ENCODE peak calls at places on chromosomes 11 and 22, in ten cellular contexts. One of them, this sample, is unnamed.

GRCh38 chr11:12287009-12287373 is 90.4 kb upstream of the PARVA start:
- DNase-seq in endothelial cell: no peak
- DNase-seq in transverse colon: peak
- DNase-seq in glutamatergic neuron: no peak
- DNase-seq in gastrocnemius medialis: peak
- DNase-seq in fibroblast of mammary gland: peak
- DNase-seq in fibroblast of pulmonary artery: peak
- DNase-seq in HL-60: no peak
- DNase-seq in NB4: no peak
- DNase-seq in cardiac muscle cell: no peak
- DNase-seq in this sample: no peak

GRCh38 chr11:725624-726202 is 19.7 kb downstream of the EPS8L2 start:
- DNase-seq in fibroblast of pulmonary artery: no peak
- DNase-seq in cardiac muscle cell: no peak
- DNase-seq in glutamatergic neuron: no peak
- DNase-seq in NB4: no peak
- DNase-seq in fibroblast of mammary gland: no peak
- DNase-seq in endothelial cell: no peak
- DNase-seq in transverse colon: no peak
- DNase-seq in HL-60: no peak
- DNase-seq in gastrocnemius medialis: no peak
- DNase-seq in this sample: peak

GRCh38 chr11:44145011-44145777 is 49.7 kb downstream of the EXT2 start:
- DNase-seq in endothelial cell: no peak
- DNase-seq in fibroblast of mammary gland: no peak
- DNase-seq in cardiac muscle cell: no peak
- DNase-seq in NB4: no peak
- DNase-seq in gastrocnemius medialis: no peak
- DNase-seq in transverse colon: no peak
- DNase-seq in HL-60: no peak
- DNase-seq in fibroblast of pulmonary artery: no peak
- DNase-seq in glutamatergic neuron: no peak
- DNase-seq in this sample: no peak

GRCh38 chr11:72373163-72373562 is 61.2 kb downstream of the CLPB start:
- DNase-seq in NB4: no peak
- DNase-seq in endothelial cell: no peak
- DNase-seq in cardiac muscle cell: no peak
- DNase-seq in glutamatergic neuron: no peak
- DNase-seq in HL-60: no peak
- DNase-seq in transverse colon: no peak
- DNase-seq in gastrocnemius medialis: no peak
- DNase-seq in fibroblast of mammary gland: no peak
- DNase-seq in fibroblast of pulmonary artery: no peak
- DNase-seq in this sample: no peak

GRCh38 chr11:85827768-85828639 is 17.1 kb upstream of the SYTL2 start:
- DNase-seq in glutamatergic neuron: no peak
- DNase-seq in gastrocnemius medialis: no peak
- DNase-seq in HL-60: no peak
- DNase-seq in endothelial cell: no peak
- DNase-seq in fibroblast of pulmonary artery: peak
- DNase-seq in transverse colon: no peak
- DNase-seq in NB4: no peak
- DNase-seq in fibroblast of mammary gland: peak
- DNase-seq in cardiac muscle cell: peak
- DNase-seq in this sample: peak

GRCh38 chr22:25702046-25702445 is 39.9 kb upstream of the MYO18B start:
- DNase-seq in NB4: peak
- DNase-seq in endothelial cell: no peak
- DNase-seq in gastrocnemius medialis: no peak
- DNase-seq in glutamatergic neuron: no peak
- DNase-seq in cardiac muscle cell: no peak
- DNase-seq in fibroblast of mammary gland: peak
- DNase-seq in HL-60: no peak
- DNase-seq in transverse colon: no peak
- DNase-seq in fibroblast of pulmonary artery: peak
- DNase-seq in this sample: no peak

GRCh38 chr22:23068096-23068831 is 2.1 kb upstream of the GNAZ start:
- DNase-seq in gastrocnemius medialis: no peak
- DNase-seq in HL-60: no peak
- DNase-seq in fibroblast of mammary gland: no peak
- DNase-seq in transverse colon: peak
- DNase-seq in glutamatergic neuron: no peak
- DNase-seq in endothelial cell: no peak
- DNase-seq in cardiac muscle cell: no peak
- DNase-seq in fibroblast of pulmonary artery: no peak
- DNase-seq in NB4: no peak
- DNase-seq in this sample: no peak

GRCh38 chr11:39174965-39175364 is 2284.5 kb downstream of the LRRC4C start:
- DNase-seq in fibroblast of mammary gland: no peak
- DNase-seq in gastrocnemius medialis: no peak
- DNase-seq in cardiac muscle cell: no peak
- DNase-seq in fibroblast of pulmonary artery: no peak
- DNase-seq in endothelial cell: no peak
- DNase-seq in transverse colon: no peak
- DNase-seq in HL-60: no peak
- DNase-seq in NB4: no peak
- DNase-seq in glutamatergic neuron: no peak
- DNase-seq in this sample: no peak

GRCh38 chr11:17633987-17634775 is 85.2 kb upstream of the MYOD1 start:
- DNase-seq in fibroblast of mammary gland: no peak
- DNase-seq in gastrocnemius medialis: no peak
- DNase-seq in endothelial cell: no peak
- DNase-seq in cardiac muscle cell: no peak
- DNase-seq in NB4: no peak
- DNase-seq in glutamatergic neuron: no peak
- DNase-seq in HL-60: no peak
- DNase-seq in transverse colon: no peak
- DNase-seq in fibroblast of pulmonary artery: no peak
- DNase-seq in this sample: no peak

GRCh38 chr22:23856721-23857605 is 712 bp upstream of the SLC2A11 start:
- DNase-seq in NB4: no peak
- DNase-seq in glutamatergic neuron: peak
- DNase-seq in cardiac muscle cell: peak
- DNase-seq in gastrocnemius medialis: peak
- DNase-seq in HL-60: no peak
- DNase-seq in fibroblast of mammary gland: peak
- DNase-seq in fibroblast of pulmonary artery: peak
- DNase-seq in transverse colon: peak
- DNase-seq in endothelial cell: peak
- DNase-seq in this sample: peak

GRCh38 chr11:104134760-104135159 is 29.2 kb downstream of the PDGFD start:
- DNase-seq in gastrocnemius medialis: no peak
- DNase-seq in NB4: no peak
- DNase-seq in fibroblast of mammary gland: peak
- DNase-seq in fibroblast of pulmonary artery: peak
- DNase-seq in cardiac muscle cell: no peak
- DNase-seq in HL-60: no peak
- DNase-seq in glutamatergic neuron: no peak
- DNase-seq in endothelial cell: no peak
- DNase-seq in transverse colon: no peak
- DNase-seq in this sample: no peak

GRCh38 chr11:35524780-35525179 is 636 bp downstream of the PAMR1 start:
- DNase-seq in cardiac muscle cell: no peak
- DNase-seq in gastrocnemius medialis: no peak
- DNase-seq in NB4: no peak
- DNase-seq in fibroblast of mammary gland: peak
- DNase-seq in glutamatergic neuron: no peak
- DNase-seq in endothelial cell: no peak
- DNase-seq in fibroblast of pulmonary artery: peak
- DNase-seq in HL-60: no peak
- DNase-seq in transverse colon: no peak
- DNase-seq in this sample: no peak

DNA sequence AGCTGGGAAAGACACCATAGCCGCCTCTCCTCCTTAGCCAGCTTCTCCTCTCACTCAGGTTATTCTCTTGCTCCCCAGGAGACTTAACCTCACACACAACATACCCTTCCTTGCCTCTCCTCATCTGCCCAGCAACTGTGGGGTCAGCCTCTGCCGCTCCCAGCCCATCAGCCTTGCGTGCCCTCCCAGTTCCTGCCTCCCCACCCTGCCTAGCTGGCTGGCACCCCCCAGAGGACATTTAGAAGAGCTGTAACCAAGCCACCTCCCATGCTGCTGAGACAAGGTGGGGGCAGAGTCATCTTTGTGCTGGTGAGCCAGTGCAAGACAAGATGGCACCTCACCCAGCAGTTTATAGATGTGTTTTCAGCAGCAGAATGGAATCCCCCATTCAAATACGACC is 38.2 kb downstream of the TOM1 start:
- DNase-seq in transverse colon: no peak
- DNase-seq in fibroblast of mammary gland: no peak
- DNase-seq in cardiac muscle cell: no peak
- DNase-seq in fibroblast of pulmonary artery: no peak
- DNase-seq in HL-60: no peak
- DNase-seq in NB4: peak
- DNase-seq in endothelial cell: no peak
- DNase-seq in gastrocnemius medialis: no peak
- DNase-seq in glutamatergic neuron: no peak
- DNase-seq in this sample: peak
- TF ChIP-seq CTCF in transverse colon: no peak
- TF ChIP-seq CTCF in fibroblast of mammary gland: no peak
- TF ChIP-seq CTCF in cardiac muscle cell: no peak
- TF ChIP-seq CTCF in fibroblast of pulmonary artery: no peak
- TF ChIP-seq CTCF in HL-60: no peak
- TF ChIP-seq CTCF in NB4: peak
- TF ChIP-seq CTCF in endothelial cell: no peak
- TF ChIP-seq CTCF in gastrocnemius medialis: no peak
- TF ChIP-seq CTCF in glutamatergic neuron: no peak
- TF ChIP-seq CTCF in this sample: peak

DNA sequence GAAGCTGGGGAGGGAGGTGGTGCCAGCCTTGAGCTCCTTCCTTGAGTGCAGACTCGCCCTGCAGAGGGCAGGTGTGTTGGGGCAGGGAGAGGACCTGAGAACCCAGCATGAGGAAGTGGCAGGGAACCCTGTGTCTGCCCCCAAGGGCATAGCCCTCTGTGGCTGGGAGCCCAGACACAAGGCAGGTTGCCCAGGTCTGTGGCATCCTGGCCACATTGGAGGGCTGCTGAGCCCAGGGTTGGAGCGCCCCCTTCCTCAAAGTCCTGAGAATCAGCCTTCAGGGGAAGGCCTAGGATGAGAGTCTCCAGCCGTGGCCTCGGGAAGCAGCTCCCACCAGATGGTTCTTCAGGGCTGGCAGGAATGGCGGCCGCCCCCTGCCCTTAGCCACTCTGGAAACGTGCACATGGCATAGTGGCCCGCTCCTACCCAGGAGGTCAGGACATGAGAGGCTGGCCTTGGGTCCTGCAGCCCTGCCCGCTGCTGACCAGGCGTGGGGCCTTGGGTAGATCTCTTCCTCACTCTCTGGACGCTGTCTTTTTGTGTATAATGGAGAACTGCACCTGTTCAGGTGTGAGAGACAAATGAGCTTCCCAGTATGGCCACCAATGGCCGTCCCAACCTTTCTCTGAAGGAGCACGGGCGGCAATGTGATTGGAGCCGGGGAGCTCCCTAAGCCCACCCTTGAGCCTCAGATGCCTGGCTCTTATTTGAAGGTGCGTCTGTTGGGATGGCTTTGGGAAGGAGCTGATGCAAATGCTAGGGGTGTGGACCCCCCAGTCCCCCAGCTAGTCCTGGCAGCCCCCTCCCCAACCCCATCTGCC is 4.5 kb upstream of the CDC42BPG start:
- DNase-seq in endothelial cell: no peak
- DNase-seq in gastrocnemius medialis: no peak
- DNase-seq in HL-60: peak
- DNase-seq in fibroblast of pulmonary artery: no peak
- DNase-seq in glutamatergic neuron: no peak
- DNase-seq in transverse colon: peak
- DNase-seq in cardiac muscle cell: no peak
- DNase-seq in fibroblast of mammary gland: no peak
- DNase-seq in NB4: peak
- DNase-seq in this sample: peak
- TF ChIP-seq CTCF in endothelial cell: no peak
- TF ChIP-seq CTCF in gastrocnemius medialis: no peak
- TF ChIP-seq CTCF in HL-60: no peak
- TF ChIP-seq CTCF in fibroblast of pulmonary artery: no peak
- TF ChIP-seq CTCF in glutamatergic neuron: no peak
- TF ChIP-seq CTCF in transverse colon: peak
- TF ChIP-seq CTCF in cardiac muscle cell: no peak
- TF ChIP-seq CTCF in fibroblast of mammary gland: no peak
- TF ChIP-seq CTCF in NB4: peak
- TF ChIP-seq CTCF in this sample: no peak

DNA sequence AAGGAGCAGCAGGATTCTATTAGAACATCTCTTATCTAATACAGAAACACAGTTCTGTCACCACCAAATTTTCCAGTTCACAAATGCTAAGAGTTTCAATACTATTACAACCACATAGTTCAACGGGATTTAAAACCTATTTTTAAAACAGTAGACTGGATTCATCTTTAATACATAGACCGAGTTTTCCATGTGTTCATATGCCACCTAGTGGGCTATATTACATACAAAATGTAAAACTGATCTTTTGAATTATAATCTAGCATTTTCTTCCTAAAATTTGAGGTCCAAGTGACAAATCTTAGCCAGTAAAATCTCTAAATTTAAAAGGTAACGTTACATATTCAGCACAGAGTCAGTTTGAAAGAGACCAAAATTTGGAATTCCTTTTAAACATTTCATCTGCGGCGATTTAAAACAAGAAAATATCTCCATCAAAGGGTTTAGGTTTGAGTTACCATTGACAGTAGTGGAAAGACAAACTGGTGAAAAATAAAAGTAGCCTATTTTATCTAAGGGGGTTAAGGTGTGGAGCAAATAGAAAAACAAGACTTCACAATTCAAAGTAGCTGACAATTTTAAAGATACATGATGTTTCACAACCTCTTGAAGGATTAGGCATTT is 269.3 kb upstream of the MPPED2 start:
- DNase-seq in HL-60: no peak
- DNase-seq in fibroblast of mammary gland: peak
- DNase-seq in transverse colon: no peak
- DNase-seq in fibroblast of pulmonary artery: peak
- DNase-seq in endothelial cell: no peak
- DNase-seq in cardiac muscle cell: peak
- DNase-seq in NB4: peak
- DNase-seq in glutamatergic neuron: no peak
- DNase-seq in gastrocnemius medialis: no peak
- DNase-seq in this sample: no peak
- TF ChIP-seq CTCF in HL-60: no peak
- TF ChIP-seq CTCF in fibroblast of mammary gland: peak
- TF ChIP-seq CTCF in transverse colon: peak
- TF ChIP-seq CTCF in fibroblast of pulmonary artery: peak
- TF ChIP-seq CTCF in endothelial cell: peak
- TF ChIP-seq CTCF in cardiac muscle cell: no peak
- TF ChIP-seq CTCF in NB4: no peak
- TF ChIP-seq CTCF in glutamatergic neuron: no peak
- TF ChIP-seq CTCF in gastrocnemius medialis: peak
- TF ChIP-seq CTCF in this sample: no peak

DNA sequence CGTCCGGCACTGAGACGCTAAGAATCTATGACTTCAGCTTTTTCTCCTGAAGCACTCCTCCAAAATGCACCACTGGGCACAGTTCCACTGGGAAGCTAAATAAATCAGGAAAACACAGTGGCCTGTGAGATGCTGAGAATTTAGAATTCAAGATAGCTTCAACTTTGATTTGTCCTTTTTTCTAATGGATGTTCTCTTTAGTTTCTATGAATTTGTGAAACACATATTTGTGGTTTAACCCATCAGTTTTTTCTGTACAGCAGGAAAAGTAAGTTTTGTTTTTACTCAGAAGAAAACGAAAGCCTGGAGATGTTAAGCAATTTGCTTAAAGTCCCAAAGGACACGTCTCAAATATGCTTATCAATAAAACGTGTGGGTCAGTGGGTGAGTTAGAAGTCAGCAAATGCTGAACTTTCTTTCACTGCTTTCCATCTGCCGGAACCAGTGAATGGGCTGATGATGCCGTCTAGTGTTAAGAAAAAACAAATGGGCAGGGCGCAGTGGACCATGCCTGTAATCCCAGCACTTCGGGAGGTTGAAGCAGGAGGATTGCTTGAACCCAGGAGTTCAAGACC is 40.7 kb upstream of the CLMP start:
- DNase-seq in NB4: no peak
- DNase-seq in gastrocnemius medialis: no peak
- DNase-seq in endothelial cell: no peak
- DNase-seq in cardiac muscle cell: no peak
- DNase-seq in transverse colon: no peak
- DNase-seq in fibroblast of mammary gland: peak
- DNase-seq in fibroblast of pulmonary artery: peak
- DNase-seq in glutamatergic neuron: no peak
- DNase-seq in HL-60: no peak
- DNase-seq in this sample: no peak
- TF ChIP-seq CTCF in NB4: no peak
- TF ChIP-seq CTCF in gastrocnemius medialis: no peak
- TF ChIP-seq CTCF in endothelial cell: no peak
- TF ChIP-seq CTCF in cardiac muscle cell: peak
- TF ChIP-seq CTCF in transverse colon: no peak
- TF ChIP-seq CTCF in fibroblast of mammary gland: peak
- TF ChIP-seq CTCF in fibroblast of pulmonary artery: peak
- TF ChIP-seq CTCF in glutamatergic neuron: no peak
- TF ChIP-seq CTCF in HL-60: no peak
- TF ChIP-seq CTCF in this sample: no peak

This sample was measured in activated CD8-positive, alpha-beta T cell treated with anti-CD3 and anti-CD28 coated beads for 36 hours.